ENCODE peak calls at places on chromosomes 4 and X, in four cellular contexts. One of them, this sample, is unnamed.

GRCh38 chr4:183444953-183445543 is 612 bp downstream of the CDKN2AIP start:
- DNase-seq in GM12878: no peak
- DNase-seq in SK-N-SH: peak; percentile 71
- DNase-seq in HCT116: no peak
- DNase-seq in this sample: no peak

GRCh38 chr4:16142598-16143295 is 58.9 kb upstream of the PROM1 start:
- DNase-seq in GM12878: no peak
- DNase-seq in SK-N-SH: no peak
- DNase-seq in HCT116: no peak
- DNase-seq in this sample: no peak

GRCh38 chrX:13066391-13066790 is 22.0 kb upstream of the FAM9C start:
- DNase-seq in GM12878: no peak
- DNase-seq in SK-N-SH: no peak
- DNase-seq in HCT116: no peak
- DNase-seq in this sample: no peak

GRCh38 chr4:96097040-96097607 is 257.2 kb downstream of the PDHA2 start:
- DNase-seq in GM12878: no peak
- DNase-seq in SK-N-SH: no peak
- DNase-seq in HCT116: no peak
- DNase-seq in this sample: no peak

GRCh38 chr4:103018391-103019318 is 850 bp downstream of the SLC9B1 start:
- DNase-seq in GM12878: no peak
- DNase-seq in SK-N-SH: peak; percentile 19
- DNase-seq in HCT116: peak; percentile 26
- DNase-seq in this sample: no peak

GRCh38 chr4:11626046-11626445 is 197.4 kb upstream of the HS3ST1 start:
- DNase-seq in GM12878: no peak
- DNase-seq in SK-N-SH: no peak
- DNase-seq in HCT116: peak; percentile 81
- DNase-seq in this sample: no peak

GRCh38 chr4:179867300-179867878 is 2375.8 kb upstream of the TENM3 start:
- DNase-seq in GM12878: peak; percentile 16
- DNase-seq in SK-N-SH: peak; percentile 56
- DNase-seq in HCT116: peak; percentile 80
- DNase-seq in this sample: peak; percentile 35

GRCh38 chr4:176340871-176341685 is 21.3 kb downstream of the SPCS3 start:
- DNase-seq in GM12878: no peak
- DNase-seq in SK-N-SH: peak; percentile 46
- DNase-seq in HCT116: no peak
- DNase-seq in this sample: no peak

GRCh38 chrX:292900-293897 is 12.0 kb downstream of the PLCXD1 start:
- DNase-seq in GM12878: no peak
- DNase-seq in SK-N-SH: no peak
- DNase-seq in HCT116: no peak
- DNase-seq in this sample: no peak

GRCh38 chr4:87079967-87080366 is 140.5 kb downstream of the KLHL8 start:
- DNase-seq in GM12878: no peak
- DNase-seq in SK-N-SH: no peak
- DNase-seq in HCT116: no peak
- DNase-seq in this sample: no peak

GRCh38 chr4:93788712-93789111 is 39.8 kb upstream of the ATOH1 start:
- DNase-seq in GM12878: no peak
- DNase-seq in SK-N-SH: peak; percentile 35
- DNase-seq in HCT116: peak; percentile 43
- DNase-seq in this sample: no peak

GRCh38 chr4:83361416-83362196 is 27.0 kb upstream of the HPSE start:
- DNase-seq in GM12878: no peak
- DNase-seq in SK-N-SH: no peak
- DNase-seq in HCT116: no peak
- DNase-seq in this sample: no peak

GRCh38 chr4:165540206-165540865 is 161.5 kb downstream of the CPE start:
- DNase-seq in GM12878: no peak
- DNase-seq in SK-N-SH: no peak
- DNase-seq in HCT116: no peak
- DNase-seq in this sample: no peak

GRCh38 chrX:114800719-114801118 is 216.7 kb downstream of the IL13RA2 start:
- DNase-seq in GM12878: no peak
- DNase-seq in SK-N-SH: no peak
- DNase-seq in HCT116: peak; percentile 24
- DNase-seq in this sample: no peak

GRCh38 chrX:120310861-120311631 is at the start of gene TMEM255A:
- DNase-seq in GM12878: no peak
- DNase-seq in SK-N-SH: peak; percentile 47
- DNase-seq in HCT116: no peak
- DNase-seq in this sample: no peak

GRCh38 chrX:120604359-120604782 is 470 bp downstream of the MCTS1 start:
- DNase-seq in GM12878: no peak
- DNase-seq in SK-N-SH: peak; percentile 55
- DNase-seq in HCT116: no peak
- DNase-seq in this sample: no peak

GRCh38 chr4:99205104-99205979 is 13.7 kb downstream of the ADH6 start:
- DNase-seq in GM12878: no peak
- DNase-seq in SK-N-SH: no peak
- DNase-seq in HCT116: no peak
- DNase-seq in this sample: no peak

GRCh38 chr4:107757860-107758476 is 37.9 kb upstream of the PAPSS1 start:
- DNase-seq in GM12878: no peak
- DNase-seq in SK-N-SH: peak; percentile 9
- DNase-seq in HCT116: no peak
- DNase-seq in this sample: no peak

GRCh38 chr4:154616731-154617130 is 4.3 kb upstream of the FGG start:
- DNase-seq in GM12878: peak; percentile 47
- DNase-seq in SK-N-SH: no peak
- DNase-seq in HCT116: no peak
- DNase-seq in this sample: no peak

GRCh38 chr4:108988514-108989195 is 225.8 kb upstream of the ETNPPL start:
- DNase-seq in GM12878: no peak
- DNase-seq in SK-N-SH: no peak
- DNase-seq in HCT116: no peak
- DNase-seq in this sample: no peak

DNA sequence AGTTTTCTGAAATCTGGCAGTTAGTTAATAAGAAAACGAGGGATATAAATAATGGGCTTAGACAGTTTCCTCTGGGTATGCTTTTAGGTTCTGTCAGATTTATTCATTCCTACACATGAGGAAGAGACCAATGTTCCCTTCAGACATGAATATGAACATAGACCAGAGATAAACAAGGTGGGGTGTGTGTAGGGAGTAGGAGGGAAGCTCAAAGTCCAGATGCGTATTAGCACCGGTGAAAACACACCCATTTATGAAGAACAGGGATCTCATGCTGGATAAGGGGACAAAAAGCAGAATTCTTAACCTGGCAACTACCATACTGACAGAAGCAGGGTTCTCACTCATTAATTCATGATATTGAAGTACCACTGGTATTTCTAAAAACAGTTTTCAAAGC is 222.9 kb downstream of the SOWAHB start:
- DNase-seq in GM12878: no peak
- DNase-seq in SK-N-SH: no peak
- DNase-seq in HCT116: no peak
- DNase-seq in this sample: no peak
- TF ChIP-seq SIN3A in GM12878: no peak
- TF ChIP-seq SIN3A in SK-N-SH: no peak
- TF ChIP-seq SIN3A in HCT116: no peak
- TF ChIP-seq SIN3A in this sample: no peak

GRCh38 chr4:140186651-140187315 is 32.8 kb upstream of the MAML3 start:
- DNase-seq in GM12878: no peak
- DNase-seq in SK-N-SH: no peak
- DNase-seq in HCT116: peak; percentile 34
- DNase-seq in this sample: peak; percentile 30
- TF ChIP-seq POLR2AphosphoS5 in GM12878: no peak
- TF ChIP-seq POLR2AphosphoS5 in SK-N-SH: no peak
- TF ChIP-seq POLR2AphosphoS5 in HCT116: no peak
- TF ChIP-seq POLR2AphosphoS5 in this sample: no peak

GRCh38 chrX:107566603-107567262 is 61.6 kb upstream of the PRPS1 start:
- DNase-seq in GM12878: no peak
- DNase-seq in SK-N-SH: no peak
- DNase-seq in HCT116: no peak
- DNase-seq in this sample: no peak

GRCh38 chrX:107565916-107566602 is 62.3 kb upstream of the PRPS1 start:
- DNase-seq in GM12878: no peak
- DNase-seq in SK-N-SH: peak; percentile 29
- DNase-seq in HCT116: peak; percentile 13
- DNase-seq in this sample: no peak

GRCh38 chrX:107563851-107564250 is 64.5 kb upstream of the PRPS1 start:
- DNase-seq in GM12878: no peak
- DNase-seq in SK-N-SH: no peak
- DNase-seq in HCT116: no peak
- DNase-seq in this sample: no peak

GRCh38 chrX:107567370-107567769 is 60.9 kb upstream of the PRPS1 start:
- DNase-seq in GM12878: no peak
- DNase-seq in SK-N-SH: no peak
- DNase-seq in HCT116: no peak
- DNase-seq in this sample: no peak

DNA sequence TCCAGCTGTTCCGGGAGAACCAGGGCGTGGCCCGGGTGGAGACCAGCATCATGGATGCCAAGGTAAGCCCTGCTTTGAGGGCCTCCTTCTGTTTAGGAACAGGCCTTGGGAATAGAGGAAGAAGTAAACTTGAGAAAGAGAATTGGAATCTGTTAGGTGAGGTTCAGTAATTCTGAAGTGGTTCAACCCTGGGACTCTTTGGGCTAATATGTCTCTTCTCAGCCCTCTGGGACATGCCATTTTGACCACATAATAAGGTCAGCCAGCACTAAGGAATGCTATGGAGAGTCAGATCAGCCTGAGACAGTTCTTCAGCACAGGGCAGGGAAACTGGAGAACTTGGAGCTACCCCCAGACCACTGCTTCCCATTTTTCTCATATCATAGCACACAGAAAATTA is 63.3 kb upstream of the PRPS1 start:
- DNase-seq in GM12878: no peak
- DNase-seq in SK-N-SH: no peak
- DNase-seq in HCT116: no peak
- DNase-seq in this sample: no peak
- TF ChIP-seq SIN3A in GM12878: no peak
- TF ChIP-seq SIN3A in SK-N-SH: no peak
- TF ChIP-seq SIN3A in HCT116: no peak
- TF ChIP-seq SIN3A in this sample: no peak

GRCh38 chr4:137705171-137705783 is 173.0 kb upstream of the PCDH18 start:
- DNase-seq in GM12878: no peak
- DNase-seq in SK-N-SH: no peak
- DNase-seq in HCT116: no peak
- DNase-seq in this sample: no peak
- TF ChIP-seq POLR2AphosphoS5 in GM12878: no peak
- TF ChIP-seq POLR2AphosphoS5 in SK-N-SH: peak; percentile 34
- TF ChIP-seq POLR2AphosphoS5 in HCT116: no peak
- TF ChIP-seq POLR2AphosphoS5 in this sample: no peak

GRCh38 chr4:146105464-146105863 is 70.1 kb upstream of the LSM6 start:
- DNase-seq in GM12878: no peak
- DNase-seq in SK-N-SH: no peak
- DNase-seq in HCT116: no peak
- DNase-seq in this sample: no peak
- TF ChIP-seq SIN3A in GM12878: no peak
- TF ChIP-seq SIN3A in SK-N-SH: no peak
- TF ChIP-seq SIN3A in HCT116: no peak
- TF ChIP-seq SIN3A in this sample: no peak

GRCh38 chr4:1082215-1083182 is 30.9 kb downstream of the RNF212 start:
- DNase-seq in GM12878: no peak
- DNase-seq in SK-N-SH: no peak
- DNase-seq in HCT116: no peak
- DNase-seq in this sample: no peak
- TF ChIP-seq POLR2AphosphoS5 in GM12878: no peak
- TF ChIP-seq POLR2AphosphoS5 in SK-N-SH: no peak
- TF ChIP-seq POLR2AphosphoS5 in HCT116: no peak
- TF ChIP-seq POLR2AphosphoS5 in this sample: no peak

DNA sequence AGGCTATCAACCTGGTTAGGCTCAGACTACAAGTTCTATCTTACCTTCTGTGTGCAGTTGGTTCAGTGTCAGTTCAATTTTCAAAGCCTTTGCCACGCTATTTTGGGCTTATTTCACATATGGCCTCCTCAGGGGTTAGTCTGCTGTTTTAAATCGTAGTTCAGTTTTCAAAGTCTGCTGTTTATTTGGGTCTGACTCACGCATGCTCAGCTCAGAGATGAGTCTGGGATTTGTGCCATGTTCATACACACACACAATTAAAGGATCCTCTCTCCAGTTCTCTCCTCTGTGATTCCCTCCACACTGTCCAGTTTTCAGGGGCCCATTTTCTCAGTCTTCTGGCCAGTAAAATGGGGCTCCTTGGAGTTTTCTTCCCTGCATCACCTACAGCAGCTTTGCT is 32.2 kb upstream of the ZFX start:
- DNase-seq in GM12878: no peak
- DNase-seq in SK-N-SH: no peak
- DNase-seq in HCT116: no peak
- DNase-seq in this sample: no peak
- TF ChIP-seq SIN3A in GM12878: no peak
- TF ChIP-seq SIN3A in SK-N-SH: no peak
- TF ChIP-seq SIN3A in HCT116: no peak
- TF ChIP-seq SIN3A in this sample: no peak

DNA sequence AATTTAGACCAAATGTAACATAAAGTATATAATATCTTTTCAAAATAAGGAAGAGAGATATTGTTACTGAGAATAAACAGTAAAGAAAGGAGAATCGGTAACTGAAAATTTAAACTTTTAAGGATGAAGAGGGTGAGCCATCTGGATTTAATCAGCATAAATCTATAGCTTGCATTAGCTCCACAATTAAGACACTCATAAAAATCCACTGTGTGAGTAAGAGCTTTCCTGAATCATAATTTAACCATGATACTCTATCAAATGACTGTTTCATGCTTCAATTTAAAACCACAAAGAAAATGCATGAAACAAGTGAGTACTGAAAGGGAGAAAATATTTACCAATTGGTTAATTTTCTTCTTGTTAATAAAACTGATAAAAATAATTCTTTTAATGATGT is 951.5 kb upstream of the SLIT2 start:
- DNase-seq in GM12878: no peak
- DNase-seq in SK-N-SH: no peak
- DNase-seq in HCT116: no peak
- DNase-seq in this sample: no peak
- TF ChIP-seq POLR2AphosphoS5 in GM12878: no peak
- TF ChIP-seq POLR2AphosphoS5 in SK-N-SH: peak; percentile 69
- TF ChIP-seq POLR2AphosphoS5 in HCT116: no peak
- TF ChIP-seq POLR2AphosphoS5 in this sample: no peak

DNA sequence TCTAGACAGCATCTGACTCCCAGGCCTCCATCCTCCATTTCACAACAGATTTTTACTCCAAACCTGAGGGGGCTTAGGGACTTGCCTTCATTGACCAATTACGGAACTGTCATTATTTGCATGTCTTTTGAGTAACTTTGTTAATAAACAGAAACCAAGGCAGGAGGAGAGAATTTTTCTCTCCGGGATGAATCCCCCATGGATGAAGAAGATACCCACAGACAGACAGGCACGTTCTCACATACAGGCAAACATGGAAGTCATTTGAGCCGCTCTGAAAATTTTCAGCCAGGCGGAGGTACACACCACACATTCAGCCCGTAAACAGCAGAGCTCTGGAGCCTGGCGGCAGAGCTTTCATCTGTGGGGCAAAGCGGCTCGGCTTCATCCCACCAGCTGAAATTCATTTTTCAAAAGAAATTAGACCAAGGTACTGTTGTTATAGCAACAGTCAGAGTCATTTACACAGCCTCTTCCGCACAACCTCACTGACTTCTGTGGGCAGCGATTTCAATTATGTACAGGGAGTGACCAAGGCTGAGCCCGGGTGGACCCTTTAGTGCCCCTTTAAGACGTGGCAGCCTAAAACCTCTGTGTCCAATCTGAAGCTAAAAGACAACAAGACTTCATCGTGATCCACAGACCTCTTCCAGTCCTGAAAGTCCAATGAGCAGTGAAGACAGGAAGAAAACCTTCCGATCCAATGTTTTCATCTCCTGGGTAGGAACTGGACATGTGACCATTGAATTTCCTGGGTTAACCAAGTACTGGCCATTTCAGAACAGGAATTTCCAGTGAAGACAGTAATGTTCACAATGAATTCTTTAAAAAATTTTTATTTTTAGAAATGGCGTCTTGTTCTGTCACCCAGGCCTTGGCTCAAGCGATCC is 237.0 kb downstream of the MGST2 start:
- DNase-seq in GM12878: no peak
- DNase-seq in SK-N-SH: peak; percentile 54
- DNase-seq in HCT116: no peak
- DNase-seq in this sample: no peak
- TF ChIP-seq SIN3A in GM12878: no peak
- TF ChIP-seq SIN3A in SK-N-SH: no peak
- TF ChIP-seq SIN3A in HCT116: no peak
- TF ChIP-seq SIN3A in this sample: no peak